ENCODE peak calls at places on chromosomes 7 and 10, in eight cellular contexts. F, G, D, T, U, E, A and Y are unnamed samples.
A peak's percentile ranks its signal among the peaks of the same experiment; 100 is the strongest.

GRCh38 chr10:62081322-62081945 is 179.9 kb downstream of the ARID5B start:
- DNase-seq in G (no peak), U (no peak), E (no peak), A (no peak), F (no peak), T (no peak), D (peak; percentile 59), Y (no peak)

GRCh38 chr7:116384936-116385635 is 114.5 kb upstream of the CAV2 start:
- DNase-seq in F (no peak), U (no peak), A (no peak), T (no peak), G (no peak), E (no peak), D (peak; percentile 53), Y (peak; percentile 67)

GRCh38 chr7:114082934-114083647 is 164.3 kb upstream of the PPP1R3A start:
- DNase-seq in F (no peak), E (peak; percentile 42), G (peak; percentile 60), A (peak; percentile 32), D (peak; percentile 54), U (no peak), T (no peak), Y (no peak)

GRCh38 chr10:131082991-131083465 is 228.5 kb downstream of the TCERG1L start:
- DNase-seq in E (no peak), F (no peak), G (no peak), T (no peak), D (no peak), A (no peak), U (no peak), Y (no peak)

GRCh38 chr10:96390460-96390864 is 31.7 kb upstream of the OPALIN start:
- DNase-seq in E (no peak), F (no peak), D (no peak), T (no peak), A (no peak), G (no peak), U (no peak), Y (no peak)

GRCh38 chr10:100723769-100724530 is 21.4 kb upstream of the PAX2 start:
- DNase-seq in U (no peak), D (no peak), F (no peak), E (no peak), A (no peak), G (no peak), T (no peak), Y (no peak)

GRCh38 chr10:5555031-5555510 is 30.3 kb downstream of the CALML3 start:
- DNase-seq in E (no peak), F (no peak), D (peak; percentile 29), G (no peak), T (no peak), A (no peak), U (no peak), Y (no peak)

GRCh38 chr7:72336887-72337821 is 75.0 kb downstream of the CALN1 start:
- DNase-seq in D (no peak), A (no peak), E (no peak), G (peak; percentile 53), T (no peak), U (no peak), F (no peak), Y (no peak)

GRCh38 chr7:6430271-6430940 is 17.3 kb downstream of the DAGLB start:
- DNase-seq in F (no peak), G (no peak), A (peak; percentile 57), E (no peak), T (no peak), D (peak; percentile 65), U (peak; percentile 55), Y (no peak)

GRCh38 chr10:32738958-32739357 is 219.1 kb downstream of the ITGB1 start:
- DNase-seq in U (no peak), E (no peak), G (no peak), D (no peak), A (no peak), F (no peak), T (no peak), Y (no peak)

DNA sequence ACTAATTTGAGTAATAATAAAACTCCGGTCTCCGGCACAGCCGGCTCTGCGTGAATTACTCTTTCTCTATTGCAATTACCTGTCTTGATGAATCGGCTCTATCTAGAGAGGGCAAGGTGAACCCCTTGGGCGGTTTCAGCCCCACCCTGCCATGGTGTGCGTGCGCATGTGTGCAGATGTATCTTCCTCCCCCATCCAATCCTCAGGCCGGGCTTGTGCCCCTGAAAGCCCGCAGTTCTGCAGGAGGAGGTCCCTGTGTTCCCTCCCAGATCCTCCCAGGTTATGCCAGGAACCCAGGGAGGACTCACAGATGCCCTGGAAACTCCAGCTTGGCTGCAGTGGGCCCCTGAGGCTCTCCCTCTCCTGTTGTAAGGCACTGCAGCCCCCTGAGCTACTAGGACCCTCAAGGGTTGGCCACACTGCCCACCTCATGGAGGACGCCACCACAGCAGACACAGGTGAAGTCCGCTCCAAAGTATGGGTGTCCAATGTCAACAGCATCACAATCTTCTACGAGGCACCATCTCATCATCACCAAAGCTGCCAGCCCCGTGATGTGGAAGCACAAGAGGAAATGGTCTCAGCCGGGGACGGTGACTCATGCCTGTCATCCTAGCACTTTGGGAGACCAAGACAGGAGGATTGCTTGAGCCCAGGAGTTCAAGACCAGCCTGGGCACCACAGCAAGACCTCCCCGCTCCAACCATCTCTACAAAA is 48.5 kb upstream of the MYL10 start:
- DNase-seq in E (no peak), G (no peak), D (peak; percentile 56), U (peak; percentile 37), A (no peak), T (no peak), F (no peak), Y (no peak)
- H2AFZ ChIP-seq in E (no peak overlapping the region), G (no peak overlapping the region), D (no peak overlapping the region), U (no peak overlapping the region), A (no peak overlapping the region), T (peak overlapping the region; percentile 33), F (no peak overlapping the region), Y (no peak overlapping the region)

GRCh38 chr7:80294321-80294720 is 159.7 kb downstream of the GNAI1 start:
- DNase-seq in D (peak; percentile 52), F (no peak), T (no peak), G (no peak), A (peak; percentile 57), U (peak; percentile 59), E (no peak), Y (no peak)
- H3K27ac ChIP-seq in D (no peak overlapping the region), F (no peak overlapping the region), T (no peak overlapping the region), G (no peak overlapping the region), A (no peak overlapping the region), U (no peak overlapping the region), E (no peak overlapping the region), Y (no peak overlapping the region)

GRCh38 chr10:47330804-47331203 is 8.6 kb downstream of the GDF2 start:
- DNase-seq in G (no peak), T (no peak), F (no peak), A (no peak), D (no peak), E (no peak), U (no peak), Y (no peak)

GRCh38 chr10:47332371-47332770 is 10.1 kb downstream of the GDF2 start:
- DNase-seq in A (no peak), T (no peak), E (no peak), U (no peak), G (no peak), D (no peak), F (no peak), Y (no peak)

GRCh38 chr10:47331954-47332353 is 9.7 kb downstream of the GDF2 start:
- DNase-seq in D (no peak), T (no peak), E (no peak), A (no peak), G (no peak), F (no peak), U (no peak), Y (no peak)

GRCh38 chr10:47330366-47330765 is 8.1 kb downstream of the GDF2 start:
- DNase-seq in U (no peak), A (no peak), G (no peak), E (no peak), F (no peak), D (no peak), T (no peak), Y (no peak)

DNA sequence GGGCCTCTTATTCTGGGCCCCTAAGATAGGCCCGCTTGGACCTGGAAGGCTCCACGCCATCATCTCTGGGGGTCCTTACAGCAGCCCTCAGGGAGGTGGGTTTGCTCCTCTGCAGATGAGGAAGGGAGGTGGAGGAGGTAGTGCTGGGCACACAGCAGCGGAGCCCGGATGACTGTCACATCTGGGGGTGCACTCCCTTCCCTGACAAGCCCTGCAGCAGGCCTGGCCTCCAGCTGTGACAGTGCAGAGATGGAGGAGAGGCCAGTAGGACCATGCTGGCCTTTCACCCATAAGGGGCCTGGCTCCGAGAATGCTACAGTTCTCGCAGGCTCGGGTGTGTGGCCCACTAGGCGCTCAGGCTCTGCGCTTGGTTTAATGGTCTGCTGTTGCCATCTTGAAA is 9.2 kb downstream of the GDF2 start:
- DNase-seq in F (no peak), E (no peak), T (no peak), G (no peak), D (no peak), A (no peak), U (no peak), Y (no peak)
- H2AFZ ChIP-seq in F (no peak overlapping the region), E (no peak overlapping the region), T (no peak overlapping the region), G (no peak overlapping the region), D (no peak overlapping the region), A (no peak overlapping the region), U (no peak overlapping the region), Y (no peak overlapping the region)

GRCh38 chr10:115875172-115875571 is 397.8 kb downstream of the GFRA1 start:
- DNase-seq in F (no peak), E (no peak), D (no peak), G (no peak), A (no peak), T (no peak), U (no peak), Y (no peak)
- H3K27ac ChIP-seq in F (no peak overlapping the region), E (no peak overlapping the region), D (no peak overlapping the region), G (no peak overlapping the region), A (no peak overlapping the region), T (no peak overlapping the region), U (no peak overlapping the region), Y (no peak overlapping the region)

DNA sequence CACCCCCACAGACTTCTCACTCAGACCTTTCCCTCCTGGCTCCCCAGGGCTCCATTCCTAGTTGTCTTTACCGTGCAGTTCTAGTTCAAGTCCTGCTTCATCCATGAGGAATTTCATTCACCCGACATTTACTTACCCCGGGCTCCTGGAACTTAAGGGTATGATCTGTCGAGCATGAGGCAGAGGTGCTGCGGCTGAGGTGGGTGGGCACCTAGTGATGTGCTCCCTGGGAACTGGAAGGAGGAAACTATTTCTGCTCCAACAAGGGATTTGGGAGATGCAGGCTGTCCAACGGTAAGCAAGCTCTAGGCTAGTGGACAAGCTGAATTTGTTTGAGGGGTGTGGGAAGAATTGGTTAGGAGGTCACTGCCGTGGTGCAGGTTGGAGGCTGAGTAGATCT is 30.2 kb upstream of the AQP1 start:
- DNase-seq in E (no peak), U (no peak), D (no peak), F (no peak), T (no peak), G (no peak), A (no peak), Y (no peak)
- H2AFZ ChIP-seq in E (no peak overlapping the region), U (no peak overlapping the region), D (no peak overlapping the region), F (no peak overlapping the region), T (no peak overlapping the region), G (no peak overlapping the region), A (no peak overlapping the region), Y (no peak overlapping the region)

DNA sequence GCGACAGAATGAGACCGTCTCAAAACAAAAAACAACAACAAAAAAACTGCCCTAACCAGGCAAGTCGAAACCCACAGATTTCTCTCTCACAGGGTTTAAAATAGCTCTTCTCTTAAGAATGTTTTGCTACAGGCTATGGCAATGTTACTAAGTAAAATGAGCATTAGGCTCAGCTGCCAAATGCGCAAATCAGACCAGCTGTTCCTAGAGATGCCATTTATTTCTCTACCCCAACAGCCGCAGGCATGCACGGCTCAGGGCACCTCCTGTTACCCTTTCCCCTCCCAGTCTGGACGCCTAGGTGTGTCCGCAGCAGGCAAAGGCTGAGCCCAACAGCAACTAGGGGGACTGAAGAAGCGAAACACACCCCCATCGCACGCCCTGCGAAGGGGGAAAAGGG is 168.3 kb upstream of the MBL2 start:
- DNase-seq in U (no peak), G (no peak), F (no peak), A (no peak), D (no peak), E (no peak), T (no peak), Y (no peak)
- H3K27ac ChIP-seq in U (no peak overlapping the region), G (no peak overlapping the region), F (no peak overlapping the region), A (no peak overlapping the region), D (no peak overlapping the region), E (no peak overlapping the region), T (no peak overlapping the region), Y (no peak overlapping the region)